ENCODE peak calls at places on chromosomes 5 and 9, in eight cellular contexts. L is EL; E is fibroblast of the aortic adventitia; D is T-helper 9 cell; C is GF-D8; K is nucleus accumbens; W is GM12864; N is activated CD4-positive, alpha-beta T cell treated with anti-CD3 and anti-CD28 coated beads, Interleukin-2, amount 50 U/mL, for 4 hours. B is an unnamed sample.

GRCh38 chr9:31590091-31590490 is 794.4 kb upstream of the ACO1 start:
- DNase-seq in W (no peak), N (no peak), L (no peak), K (no peak), C (no peak), D (no peak), E (no peak), B (no peak)

GRCh38 chr5:35228304-35228703 is 2.0 kb downstream of the PRLR start:
- DNase-seq in C (no peak), L (no peak), K (no peak), W (no peak), D (no peak), E (no peak), N (no peak), B (no peak)

GRCh38 chr9:130225586-130225985 is 40.0 kb upstream of the HMCN2 start:
- DNase-seq in E (no peak), N (no peak), C (no peak), D (no peak), W (no peak), L (no peak), K (no peak), B (no peak)

GRCh38 chr9:109561137-109561536 is 63.0 kb upstream of the PTPN3 start:
- DNase-seq in K (no peak), L (no peak), D (no peak), C (no peak), N (no peak), E (no peak), W (no peak), B (no peak)

GRCh38 chr9:97468658-97469448 is 32.6 kb upstream of the TMOD1 start:
- DNase-seq in D (peak), E (peak), W (peak), K (peak), N (peak), L (peak), C (peak), B (peak)

GRCh38 chr9:134544388-134545212 is 97.0 kb upstream of the COL5A1 start:
- DNase-seq in W (no peak), L (peak), D (no peak), K (no peak), E (peak), C (no peak), N (no peak), B (peak)

GRCh38 chr5:23446436-23446835 is 61.0 kb upstream of the PRDM9 start:
- DNase-seq in D (no peak), W (no peak), C (no peak), E (no peak), N (no peak), K (no peak), L (no peak), B (no peak)

GRCh38 chr5:10607666-10608442 is 44.0 kb downstream of the ANKRD33B start:
- DNase-seq in C (peak), E (peak), K (no peak), D (no peak), N (no peak), L (no peak), W (peak), B (no peak)

GRCh38 chr5:140295414-140295813 is 7.5 kb downstream of the PFDN1 start:
- DNase-seq in D (no peak), N (no peak), C (no peak), L (peak), K (no peak), W (peak), E (peak), B (no peak)

GRCh38 chr9:125970340-125970739 is 223.2 kb downstream of the PBX3 start:
- DNase-seq in W (no peak), N (no peak), D (no peak), C (no peak), L (no peak), E (no peak), K (no peak), B (no peak)

GRCh38 chr5:30103056-30104020 is 1090.1 kb upstream of the CDH6 start:
- DNase-seq in C (no peak), D (no peak), E (peak), K (no peak), W (no peak), L (no peak), N (no peak), B (peak)

GRCh38 chr9:131873891-131874440 is 134.1 kb upstream of the RAPGEF1 start:
- DNase-seq in N (no peak), W (no peak), K (no peak), D (no peak), L (no peak), E (no peak), C (no peak), B (no peak)